ENCODE peak calls at places on chromosome 12, in nine cellular contexts. J is AG09309; O is Calu3; X is M059J; I is GM03348; U is A549; H is pancreas; F is stimulated activated CD4-positive, alpha-beta T cell treated with anti-CD3 and anti-CD28 coated beads, Interleukin-1b, Interleukin-23, amount 100 ng/mL, for 1 hour; G is COR-L47. Q is an unnamed sample.
A peak's percentile ranks its signal among the peaks of the same experiment; 100 is the strongest.

GRCh38 chr12:102653406-102653805 is 173.0 kb upstream of the IGF1 start:
- DNase-seq in F (no peak), X (no peak), U (no peak), J (no peak), G (no peak), H (no peak), I (no peak), O (no peak), Q (no peak)

GRCh38 chr12:105741786-105742566 is 396.8 kb downstream of the NUAK1 start:
- DNase-seq in I (peak; percentile 71), H (no peak), O (no peak), G (no peak), J (peak; percentile 89), U (no peak), F (no peak), X (peak; percentile 81), Q (no peak)

GRCh38 chr12:68200854-68201253 is 24.8 kb downstream of the IL26 start:
- DNase-seq in F (no peak), I (no peak), H (no peak), X (peak; percentile 94), J (no peak), G (no peak), O (no peak), U (no peak), Q (no peak)

GRCh38 chr12:39830862-39831520 is 211.4 kb upstream of the ABCD2 start:
- DNase-seq in F (no peak), U (no peak), H (no peak), X (no peak), O (no peak), J (no peak), G (no peak), I (peak; percentile 9), Q (no peak)

GRCh38 chr12:82627799-82628198 is 58.9 kb upstream of the TMTC2 start:
- DNase-seq in O (peak; percentile 6), U (peak; percentile 59), X (no peak), I (peak; percentile 50), H (no peak), F (no peak), G (peak; percentile 43), J (peak; percentile 7), Q (peak; percentile 59)

GRCh38 chr12:43797561-43798217 is 8.4 kb downstream of the TWF1 start:
- DNase-seq in H (no peak), I (no peak), F (no peak), U (no peak), O (no peak), J (no peak), G (no peak), X (peak; percentile 21), Q (no peak)

GRCh38 chr12:10220398-10221077 is 7.9 kb downstream of the GABARAPL1 start:
- DNase-seq in H (peak; percentile 78), O (no peak), I (peak; percentile 46), X (peak; percentile 23), U (no peak), F (no peak), J (no peak), G (no peak), Q (peak; percentile 93)

GRCh38 chr12:69039881-69040280 is 106.9 kb upstream of the CPM start:
- DNase-seq in I (no peak), F (no peak), X (no peak), G (peak; percentile 0), O (no peak), J (no peak), H (no peak), U (no peak), Q (no peak)

GRCh38 chr12:123288751-123289346 is 17.2 kb upstream of the CDK2AP1 start:
- DNase-seq in J (no peak), O (no peak), U (no peak), G (no peak), H (no peak), F (no peak), X (no peak), I (no peak), Q (no peak)

GRCh38 chr12:52055781-52056711 is 4.8 kb downstream of the NR4A1 start:
- DNase-seq in F (no peak), H (peak; percentile 8), U (peak; percentile 63), I (no peak), O (no peak), G (no peak), X (no peak), J (no peak), Q (no peak)

GRCh38 chr12:56188116-56188785 is 1.0 kb downstream of the SMARCC2 start:
- DNase-seq in J (no peak), H (no peak), G (no peak), O (no peak), X (no peak), I (peak; percentile 15), F (no peak), U (no peak), Q (no peak)

GRCh38 chr12:48988030-48988649 is 10.0 kb downstream of the WNT1 start:
- DNase-seq in J (no peak), O (peak; percentile 62), F (peak; percentile 61), X (peak; percentile 46), I (peak; percentile 80), G (no peak), U (peak; percentile 66), H (no peak), Q (peak; percentile 63)

GRCh38 chr12:131101006-131101405 is 147.3 kb downstream of the ADGRD1 start:
- DNase-seq in I (no peak), G (no peak), F (no peak), X (no peak), H (no peak), O (no peak), U (no peak), J (no peak), Q (no peak)

GRCh38 chr12:3129301-3130052 is 52.3 kb downstream of the TSPAN9 start:
- DNase-seq in I (no peak), F (no peak), J (peak; percentile 49), G (no peak), U (no peak), H (no peak), X (peak; percentile 92), O (no peak), Q (peak; percentile 91)

GRCh38 chr12:96343347-96343954 is 56.8 kb downstream of the CDK17 start:
- DNase-seq in O (no peak), F (no peak), H (no peak), U (no peak), G (no peak), X (peak; percentile 71), I (no peak), J (no peak), Q (peak; percentile 44)

GRCh38 chr12:63826002-63826585 is 18.4 kb upstream of the SRGAP1 start:
- DNase-seq in H (no peak), X (peak; percentile 52), F (no peak), O (no peak), G (peak; percentile 22), U (peak; percentile 81), J (peak; percentile 58), I (peak; percentile 83), Q (peak; percentile 81)

GRCh38 chr12:95096378-95096777 is 23.0 kb upstream of the NR2C1 start:
- DNase-seq in I (no peak), F (no peak), G (no peak), X (no peak), H (no peak), J (no peak), O (no peak), U (no peak), Q (no peak)

GRCh38 chr12:111398530-111398929 is 7.2 kb upstream of the SH2B3 start:
- DNase-seq in U (no peak), I (no peak), G (no peak), O (no peak), J (no peak), X (peak; percentile 42), F (no peak), H (no peak), Q (no peak)

GRCh38 chr12:104602426-104602825 is 145.7 kb downstream of the CHST11 start:
- DNase-seq in X (peak; percentile 65), J (no peak), H (no peak), I (no peak), F (no peak), O (no peak), U (no peak), G (peak; percentile 4), Q (no peak)

GRCh38 chr12:111262277-111262676 is 106.6 kb downstream of the PHETA1 start:
- DNase-seq in J (no peak), G (no peak), H (no peak), X (no peak), O (no peak), I (no peak), U (no peak), F (no peak), Q (no peak)

GRCh38 chr12:123391546-123392343 is 7.8 kb downstream of the KMT5A start:
- DNase-seq in X (no peak), H (no peak), I (no peak), G (no peak), O (no peak), J (no peak), U (no peak), F (no peak), Q (no peak)

GRCh38 chr12:130461868-130462557 is 124.3 kb downstream of the PIWIL1 start:
- DNase-seq in X (no peak), I (no peak), O (no peak), G (no peak), F (no peak), J (no peak), U (no peak), H (no peak), Q (no peak)

GRCh38 chr12:71338933-71339332 is 100.7 kb upstream of the LGR5 start:
- DNase-seq in O (no peak), X (no peak), H (no peak), J (no peak), U (no peak), F (no peak), G (no peak), I (no peak), Q (no peak)